ENCODE peak calls at places on chromosomes 16 and 17, in four cellular contexts. R, Z, I and C are unnamed samples.

GRCh38 chr17:4605826-4606225 is 21.5 kb downstream of the SMTNL2 start:
- DNase-seq in R (no peak), Z (no peak), I (peak; percentile 23), C (no peak)

GRCh38 chr16:17224859-17225258 is 245.9 kb downstream of the XYLT1 start:
- DNase-seq in R (no peak), Z (peak; percentile 82), I (no peak), C (no peak)

GRCh38 chr16:52825882-52826281 is 226.8 kb downstream of the CHD9NB start:
- DNase-seq in R (no peak), Z (no peak), I (no peak), C (no peak)

GRCh38 chr17:66331038-66331816 is 28.8 kb downstream of the PRKCA start:
- DNase-seq in R (no peak), Z (no peak), I (no peak), C (no peak)

GRCh38 chr16:75584108-75584507 is 17.9 kb downstream of the GABARAPL2 start:
- DNase-seq in R (no peak), Z (no peak), I (no peak), C (no peak)

GRCh38 chr16:67177743-67178699 is 5.7 kb downstream of the MATCAP1 start:
- DNase-seq in R (peak; percentile 71), Z (no peak), I (peak; percentile 72), C (no peak)

GRCh38 chr16:10013364-10013763 is 168.9 kb downstream of the GRIN2A start:
- DNase-seq in R (no peak), Z (no peak), I (no peak), C (no peak)

GRCh38 chr17:50035421-50035879 is 20.5 kb upstream of the ITGA3 start:
- DNase-seq in R (no peak), Z (no peak), I (no peak), C (no peak)

GRCh38 chr17:263271-263670 is 81.8 kb upstream of the DOC2B start:
- DNase-seq in R (no peak), Z (no peak), I (no peak), C (no peak)

GRCh38 chr16:31129568-31130335 is 5.8 kb downstream of the PRSS8 start:
- DNase-seq in R (no peak), Z (peak; percentile 75), I (no peak), C (no peak)

GRCh38 chr16:31699601-31700000 is 171.9 kb downstream of the AHSP start:
- DNase-seq in R (no peak), Z (no peak), I (no peak), C (no peak)

GRCh38 chr16:89944773-89945172 is 3.8 kb upstream of the DEF8 start:
- DNase-seq in R (no peak), Z (no peak), I (no peak), C (peak; percentile 32)

GRCh38 chr16:67930191-67930590 is 1.5 kb downstream of the CTRL start:
- DNase-seq in R (no peak), Z (no peak), I (no peak), C (no peak)

GRCh38 chr17:34764716-34765115 is 185.3 kb downstream of the TMEM132E start:
- DNase-seq in R (no peak), Z (no peak), I (no peak), C (no peak)

GRCh38 chr17:19573075-19573474 is 39.4 kb downstream of the SLC47A1 start:
- DNase-seq in R (no peak), Z (no peak), I (no peak), C (no peak)

GRCh38 chr17:4678448-4679026 is 25.4 kb downstream of the PELP1 start:
- DNase-seq in R (no peak), Z (peak; percentile 21), I (no peak), C (no peak)

GRCh38 chr17:82440991-82441627 is 9.4 kb downstream of the CYBC1 start:
- DNase-seq in R (no peak), Z (no peak), I (no peak), C (no peak)

GRCh38 chr16:68345351-68345810 is 34.6 kb downstream of the PRMT7 start:
- DNase-seq in R (no peak), Z (no peak), I (no peak), C (no peak)

GRCh38 chr16:85255777-85256176 is 143.5 kb upstream of the CIBAR2 start:
- DNase-seq in R (no peak), Z (no peak), I (no peak), C (no peak)

GRCh38 chr17:59372138-59372751 is 40.8 kb downstream of the YPEL2 start:
- DNase-seq in R (no peak), Z (peak; percentile 39), I (no peak), C (peak; percentile 79)

GRCh38 chr16:67641779-67642708 is 2.9 kb upstream of the CARMIL2 start:
- DNase-seq in R (no peak), Z (no peak), I (no peak), C (no peak)

GRCh38 chr17:4772235-4772613 is 538 bp downstream of the TM4SF5 start:
- DNase-seq in R (no peak), Z (no peak), I (no peak), C (no peak)

GRCh38 chr17:80025796-80026195 is 9.9 kb downstream of the TBC1D16 start:
- DNase-seq in R (no peak), Z (no peak), I (no peak), C (no peak)

GRCh38 chr17:80365983-80366382 is 49.0 kb upstream of the ENDOV start:
- DNase-seq in R (no peak), Z (no peak), I (no peak), C (no peak)

GRCh38 chr17:60155815-60156214 is 6.0 kb downstream of the CA4 start:
- DNase-seq in R (no peak), Z (no peak), I (no peak), C (no peak)

GRCh38 chr17:81291662-81292061 is 3.4 kb downstream of the SLC38A10 start:
- DNase-seq in R (peak; percentile 77), Z (no peak), I (peak; percentile 86), C (no peak)

GRCh38 chr16:12409700-12410099 is 394.0 kb downstream of the CPPED1 start:
- DNase-seq in R (no peak), Z (no peak), I (no peak), C (no peak)

GRCh38 chr16:61148930-61149329 is 887.3 kb downstream of the CDH8 start:
- DNase-seq in R (no peak), Z (no peak), I (no peak), C (no peak)

GRCh38 chr17:79043191-79043930 is 19.4 kb downstream of the C1QTNF1 start:
- DNase-seq in R (no peak), Z (no peak), I (no peak), C (no peak)

GRCh38 chr17:48333034-48333491 is 97.0 kb downstream of the SKAP1 start:
- DNase-seq in R (no peak), Z (peak; percentile 12), I (no peak), C (no peak)

GRCh38 chr17:51351890-51352289 is 91.5 kb downstream of the UTP18 start:
- DNase-seq in R (no peak), Z (no peak), I (no peak), C (no peak)
- TF ChIP-seq SPI1 in R (no peak), Z (no peak), I (no peak), C (no peak)

GRCh38 chr17:40577611-40578065 is 12.4 kb upstream of the CCR7 start:
- DNase-seq in R (no peak), Z (no peak), I (no peak), C (peak; percentile 85)

GRCh38 chr17:40580140-40580539 is 14.9 kb upstream of the CCR7 start:
- DNase-seq in R (no peak), Z (no peak), I (no peak), C (no peak)

GRCh38 chr17:40579471-40579870 is 14.2 kb upstream of the CCR7 start:
- DNase-seq in R (no peak), Z (no peak), I (no peak), C (no peak)

DNA sequence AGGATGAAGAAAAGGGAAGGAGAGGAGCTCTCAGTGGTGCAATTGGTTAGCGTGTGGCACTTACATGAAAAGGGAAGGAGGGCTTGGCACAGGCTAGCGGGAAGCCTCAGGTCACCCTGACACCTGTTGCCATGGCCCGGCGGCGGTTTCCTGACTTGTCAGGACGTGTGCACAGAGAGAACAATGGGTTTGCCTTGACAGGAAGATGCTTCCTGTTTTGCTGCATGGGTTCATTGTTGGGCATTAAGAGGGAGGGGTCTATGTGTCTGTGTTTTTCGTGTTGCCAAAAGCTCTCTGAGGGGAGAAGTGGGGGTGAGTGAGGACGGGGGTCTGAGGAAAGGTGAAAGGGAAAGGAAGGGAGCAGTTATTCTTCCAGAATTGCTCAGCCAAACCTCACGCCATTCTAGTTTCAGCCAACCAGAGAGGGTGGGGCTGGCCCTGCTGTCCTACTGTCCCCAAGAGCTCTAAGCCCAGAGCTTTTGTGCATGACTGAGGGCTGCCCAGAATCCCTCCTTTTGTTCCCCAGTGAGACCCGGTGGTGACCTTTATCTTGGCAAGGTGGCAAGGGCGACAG is 17.1 kb upstream of the CCR7 start:
- DNase-seq in R (no peak), Z (peak; percentile 27), I (no peak), C (peak; percentile 99)
- TF ChIP-seq SPI1 in R (no peak), Z (peak; percentile 75), I (peak; percentile 30), C (peak; percentile 56)

GRCh38 chr17:75246404-75246803 is 15.0 kb downstream of the GGA3 start:
- DNase-seq in R (no peak), Z (no peak), I (no peak), C (no peak)

GRCh38 chr17:75249564-75249963 is 11.8 kb downstream of the GGA3 start:
- DNase-seq in R (no peak), Z (no peak), I (no peak), C (no peak)

GRCh38 chr17:75252039-75252816 is 9.2 kb downstream of the GGA3 start:
- DNase-seq in R (no peak), Z (no peak), I (no peak), C (no peak)

GRCh38 chr17:75245011-75245410 is 16.4 kb downstream of the GGA3 start:
- DNase-seq in R (no peak), Z (no peak), I (no peak), C (no peak)

DNA sequence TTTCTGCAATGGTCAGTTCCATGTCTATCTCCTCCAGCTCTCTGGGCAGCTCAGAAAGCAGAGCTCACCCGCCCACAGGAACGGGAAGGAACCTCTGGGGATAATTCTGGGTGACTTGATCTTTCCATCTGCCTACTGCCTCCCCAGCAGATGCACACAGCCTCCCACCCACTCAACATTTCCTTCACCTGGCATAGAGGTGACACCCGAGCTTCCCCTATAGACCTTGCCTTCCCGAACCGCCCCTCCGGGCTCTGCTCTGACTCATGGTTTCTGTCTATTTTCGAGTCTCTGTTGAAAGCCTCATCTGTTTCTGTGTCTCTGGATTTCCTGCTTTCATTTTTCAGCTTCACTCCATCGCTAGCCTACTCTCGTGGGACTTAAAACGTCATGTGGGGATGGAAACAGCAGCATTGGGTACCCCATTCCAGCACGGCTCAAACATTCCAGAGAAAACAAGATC is 11.4 kb downstream of the GGA3 start:
- DNase-seq in R (no peak), Z (no peak), I (peak; percentile 71), C (peak; percentile 79)
- TF ChIP-seq SPI1 in R (no peak), Z (no peak), I (no peak), C (no peak)

DNA sequence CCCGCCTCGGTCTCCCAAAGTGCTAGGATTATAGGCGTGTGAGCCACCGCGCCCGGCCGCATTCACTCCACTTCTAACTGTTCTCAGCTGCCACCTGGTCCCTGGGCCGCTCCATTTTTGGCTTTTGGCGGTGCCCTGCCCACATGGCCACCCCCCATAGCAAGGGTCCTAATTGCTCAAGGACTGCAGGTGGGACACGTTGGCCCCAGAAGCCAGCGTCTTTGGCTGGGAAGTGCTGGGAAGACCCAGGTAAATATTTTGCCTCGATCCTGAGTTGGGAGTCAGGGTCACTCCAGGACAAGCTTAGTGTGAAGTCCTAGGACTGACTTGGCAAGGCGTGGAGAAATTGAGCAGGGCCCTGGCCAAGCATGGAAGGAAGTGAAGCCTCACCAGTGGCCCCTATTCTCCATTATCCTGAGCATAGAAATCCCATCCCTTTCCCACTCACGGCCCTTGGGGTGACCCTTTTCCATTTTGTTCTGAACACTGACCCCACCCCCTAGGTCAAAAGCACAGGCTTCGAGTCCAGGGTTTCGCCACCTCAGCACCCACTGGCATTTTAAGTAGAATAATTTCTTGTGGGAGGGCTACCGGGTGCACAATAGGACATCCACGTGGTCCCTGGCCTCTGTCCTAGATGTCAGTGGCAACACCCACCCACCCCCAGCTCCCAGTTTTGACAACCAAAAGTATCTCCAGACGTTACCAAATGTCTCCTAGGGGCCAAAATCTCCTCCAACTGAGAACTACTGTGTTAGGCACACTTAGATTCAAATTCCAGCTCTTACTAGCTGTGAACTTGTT is 5.9 kb upstream of the WDR81 start:
- DNase-seq in R (no peak), Z (no peak), I (no peak), C (no peak)
- TF ChIP-seq SPI1 in R (no peak), Z (no peak), I (no peak), C (no peak)